ENCODE peak calls at places on chromosomes 5 and 9, in six cellular contexts. One of them, this sample, is unnamed.

GRCh38 chr5:10461904-10462542 is 20.3 kb downstream of the ROPN1L start:
- DNase-seq in retinal pigment epithelial cell: no peak
- DNase-seq in heart left ventricle: no peak
- DNase-seq in cardiac fibroblast: no peak
- DNase-seq in GM23338: peak
- DNase-seq in upper lobe of right lung: no peak
- DNase-seq in this sample: no peak

GRCh38 chr5:167232675-167233074 is 1058.8 kb upstream of the WWC1 start:
- DNase-seq in retinal pigment epithelial cell: no peak
- DNase-seq in cardiac fibroblast: no peak
- DNase-seq in upper lobe of right lung: no peak
- DNase-seq in heart left ventricle: no peak
- DNase-seq in GM23338: no peak
- DNase-seq in this sample: no peak

GRCh38 chr5:181186022-181186421 is 19.0 kb downstream of the TRIM7 start:
- DNase-seq in retinal pigment epithelial cell: no peak
- DNase-seq in heart left ventricle: peak
- DNase-seq in upper lobe of right lung: no peak
- DNase-seq in cardiac fibroblast: no peak
- DNase-seq in GM23338: no peak
- DNase-seq in this sample: no peak

GRCh38 chr9:4119778-4120554 is 179.9 kb downstream of the GLIS3 start:
- DNase-seq in GM23338: no peak
- DNase-seq in heart left ventricle: no peak
- DNase-seq in cardiac fibroblast: no peak
- DNase-seq in upper lobe of right lung: no peak
- DNase-seq in retinal pigment epithelial cell: no peak
- DNase-seq in this sample: no peak

GRCh38 chr9:87271696-87272477 is 225.8 kb upstream of the DAPK1 start:
- DNase-seq in cardiac fibroblast: no peak
- DNase-seq in heart left ventricle: no peak
- DNase-seq in retinal pigment epithelial cell: no peak
- DNase-seq in upper lobe of right lung: no peak
- DNase-seq in GM23338: no peak
- DNase-seq in this sample: no peak

GRCh38 chr9:6833518-6834192 is 75.9 kb downstream of the KDM4C start:
- DNase-seq in upper lobe of right lung: no peak
- DNase-seq in retinal pigment epithelial cell: no peak
- DNase-seq in cardiac fibroblast: peak
- DNase-seq in heart left ventricle: no peak
- DNase-seq in GM23338: no peak
- DNase-seq in this sample: no peak

GRCh38 chr9:119283118-119283794 is 86.0 kb downstream of the BRINP1 start:
- DNase-seq in upper lobe of right lung: no peak
- DNase-seq in retinal pigment epithelial cell: peak
- DNase-seq in heart left ventricle: no peak
- DNase-seq in cardiac fibroblast: no peak
- DNase-seq in GM23338: peak
- DNase-seq in this sample: no peak

GRCh38 chr9:104784098-104784497 is 20.2 kb downstream of the NIPSNAP3B start:
- DNase-seq in upper lobe of right lung: no peak
- DNase-seq in heart left ventricle: no peak
- DNase-seq in cardiac fibroblast: no peak
- DNase-seq in retinal pigment epithelial cell: no peak
- DNase-seq in GM23338: no peak
- DNase-seq in this sample: no peak

GRCh38 chr5:174420651-174421407 is 303.6 kb upstream of the MSX2 start:
- DNase-seq in GM23338: no peak
- DNase-seq in retinal pigment epithelial cell: no peak
- DNase-seq in upper lobe of right lung: no peak
- DNase-seq in cardiac fibroblast: no peak
- DNase-seq in heart left ventricle: no peak
- DNase-seq in this sample: no peak

GRCh38 chr5:76527685-76528161 is 95.5 kb downstream of the F2RL2 start:
- DNase-seq in GM23338: no peak
- DNase-seq in upper lobe of right lung: no peak
- DNase-seq in heart left ventricle: no peak
- DNase-seq in cardiac fibroblast: no peak
- DNase-seq in retinal pigment epithelial cell: no peak
- DNase-seq in this sample: no peak

GRCh38 chr9:123742009-123742767 is 187.7 kb downstream of the DENND1A start:
- DNase-seq in cardiac fibroblast: peak
- DNase-seq in retinal pigment epithelial cell: peak
- DNase-seq in GM23338: no peak
- DNase-seq in upper lobe of right lung: no peak
- DNase-seq in heart left ventricle: peak
- DNase-seq in this sample: peak

GRCh38 chr9:79567671-79568098 is 4.1 kb upstream of the TLE4 start:
- DNase-seq in heart left ventricle: no peak
- DNase-seq in retinal pigment epithelial cell: no peak
- DNase-seq in GM23338: peak
- DNase-seq in cardiac fibroblast: no peak
- DNase-seq in upper lobe of right lung: no peak
- DNase-seq in this sample: no peak

GRCh38 chr5:170939178-170939577 is 77.4 kb downstream of the RANBP17 start:
- DNase-seq in upper lobe of right lung: no peak
- DNase-seq in heart left ventricle: no peak
- DNase-seq in retinal pigment epithelial cell: no peak
- DNase-seq in GM23338: no peak
- DNase-seq in cardiac fibroblast: no peak
- DNase-seq in this sample: no peak

GRCh38 chr9:15307523-15307841 is 466 bp upstream of the TTC39B start:
- DNase-seq in heart left ventricle: no peak
- DNase-seq in cardiac fibroblast: no peak
- DNase-seq in upper lobe of right lung: no peak
- DNase-seq in retinal pigment epithelial cell: no peak
- DNase-seq in GM23338: no peak
- DNase-seq in this sample: no peak

GRCh38 chr9:89879276-89879675 is 274.5 kb downstream of the GADD45G start:
- DNase-seq in retinal pigment epithelial cell: no peak
- DNase-seq in upper lobe of right lung: peak
- DNase-seq in cardiac fibroblast: no peak
- DNase-seq in GM23338: no peak
- DNase-seq in heart left ventricle: no peak
- DNase-seq in this sample: no peak

GRCh38 chr5:83911367-83911919 is 190.8 kb upstream of the HAPLN1 start:
- DNase-seq in heart left ventricle: no peak
- DNase-seq in cardiac fibroblast: no peak
- DNase-seq in GM23338: no peak
- DNase-seq in upper lobe of right lung: no peak
- DNase-seq in retinal pigment epithelial cell: no peak
- DNase-seq in this sample: no peak

GRCh38 chr5:138775034-138775433 is 21.8 kb downstream of the CTNNA1 start:
- DNase-seq in upper lobe of right lung: no peak
- DNase-seq in GM23338: no peak
- DNase-seq in retinal pigment epithelial cell: no peak
- DNase-seq in cardiac fibroblast: no peak
- DNase-seq in heart left ventricle: no peak
- DNase-seq in this sample: no peak

GRCh38 chr5:178310130-178310865 is 77.7 kb upstream of the PHYKPL start:
- DNase-seq in heart left ventricle: no peak
- DNase-seq in GM23338: no peak
- DNase-seq in upper lobe of right lung: peak
- DNase-seq in cardiac fibroblast: no peak
- DNase-seq in retinal pigment epithelial cell: no peak
- DNase-seq in this sample: no peak

GRCh38 chr9:12708562-12709298 is 15.5 kb downstream of the TYRP1 start:
- DNase-seq in cardiac fibroblast: peak
- DNase-seq in heart left ventricle: no peak
- DNase-seq in upper lobe of right lung: no peak
- DNase-seq in retinal pigment epithelial cell: no peak
- DNase-seq in GM23338: no peak
- DNase-seq in this sample: no peak

GRCh38 chr5:10227396-10227795 is 22.3 kb downstream of the ATPSCKMT start:
- DNase-seq in retinal pigment epithelial cell: no peak
- DNase-seq in GM23338: no peak
- DNase-seq in cardiac fibroblast: no peak
- DNase-seq in upper lobe of right lung: no peak
- DNase-seq in heart left ventricle: no peak
- DNase-seq in this sample: no peak

GRCh38 chr9:124164800-124165199 is 92.9 kb upstream of the NEK6 start:
- DNase-seq in GM23338: no peak
- DNase-seq in retinal pigment epithelial cell: peak
- DNase-seq in cardiac fibroblast: peak
- DNase-seq in heart left ventricle: no peak
- DNase-seq in upper lobe of right lung: no peak
- DNase-seq in this sample: no peak

GRCh38 chr9:90926920-90927319 is 125.3 kb downstream of the SYK start:
- DNase-seq in GM23338: no peak
- DNase-seq in retinal pigment epithelial cell: no peak
- DNase-seq in upper lobe of right lung: no peak
- DNase-seq in cardiac fibroblast: no peak
- DNase-seq in heart left ventricle: no peak
- DNase-seq in this sample: no peak

GRCh38 chr5:10921176-10921575 is 160.1 kb upstream of the DAP start:
- DNase-seq in GM23338: no peak
- DNase-seq in upper lobe of right lung: no peak
- DNase-seq in heart left ventricle: no peak
- DNase-seq in cardiac fibroblast: no peak
- DNase-seq in retinal pigment epithelial cell: no peak
- DNase-seq in this sample: no peak

GRCh38 chr9:37856551-37856950 is 47.4 kb downstream of the SLC25A51 start:
- DNase-seq in cardiac fibroblast: no peak
- DNase-seq in retinal pigment epithelial cell: no peak
- DNase-seq in heart left ventricle: no peak
- DNase-seq in upper lobe of right lung: no peak
- DNase-seq in GM23338: no peak
- DNase-seq in this sample: no peak

GRCh38 chr5:172801184-172801671 is 30.2 kb upstream of the DUSP1 start:
- DNase-seq in retinal pigment epithelial cell: no peak
- DNase-seq in cardiac fibroblast: peak
- DNase-seq in upper lobe of right lung: no peak
- DNase-seq in GM23338: no peak
- DNase-seq in heart left ventricle: no peak
- DNase-seq in this sample: no peak

GRCh38 chr5:94057217-94057616 is 315.8 kb upstream of the POU5F2 start:
- DNase-seq in cardiac fibroblast: no peak
- DNase-seq in heart left ventricle: no peak
- DNase-seq in retinal pigment epithelial cell: no peak
- DNase-seq in upper lobe of right lung: no peak
- DNase-seq in GM23338: no peak
- DNase-seq in this sample: no peak

GRCh38 chr5:94693043-94693822 is 74.8 kb downstream of the SLF1 start:
- DNase-seq in heart left ventricle: no peak
- DNase-seq in cardiac fibroblast: peak
- DNase-seq in retinal pigment epithelial cell: no peak
- DNase-seq in upper lobe of right lung: no peak
- DNase-seq in GM23338: peak
- DNase-seq in this sample: no peak

GRCh38 chr5:149271717-149272558 is at the start of gene AFAP1L1:
- DNase-seq in upper lobe of right lung: peak
- DNase-seq in heart left ventricle: peak
- DNase-seq in GM23338: peak
- DNase-seq in retinal pigment epithelial cell: no peak
- DNase-seq in cardiac fibroblast: peak
- DNase-seq in this sample: peak

GRCh38 chr5:31853398-31854135 is 214.6 kb downstream of the PDZD2 start:
- DNase-seq in cardiac fibroblast: no peak
- DNase-seq in heart left ventricle: no peak
- DNase-seq in retinal pigment epithelial cell: no peak
- DNase-seq in upper lobe of right lung: no peak
- DNase-seq in GM23338: peak
- DNase-seq in this sample: no peak

GRCh38 chr9:94681508-94681907 is 42.2 kb upstream of the FBP1 start:
- DNase-seq in heart left ventricle: peak
- DNase-seq in GM23338: peak
- DNase-seq in cardiac fibroblast: peak
- DNase-seq in retinal pigment epithelial cell: no peak
- DNase-seq in upper lobe of right lung: peak
- DNase-seq in this sample: peak
- TF ChIP-seq CTCF in heart left ventricle: peak
- TF ChIP-seq CTCF in GM23338: peak
- TF ChIP-seq CTCF in cardiac fibroblast: peak
- TF ChIP-seq CTCF in retinal pigment epithelial cell: peak
- TF ChIP-seq CTCF in upper lobe of right lung: peak
- TF ChIP-seq CTCF in this sample: peak

DNA sequence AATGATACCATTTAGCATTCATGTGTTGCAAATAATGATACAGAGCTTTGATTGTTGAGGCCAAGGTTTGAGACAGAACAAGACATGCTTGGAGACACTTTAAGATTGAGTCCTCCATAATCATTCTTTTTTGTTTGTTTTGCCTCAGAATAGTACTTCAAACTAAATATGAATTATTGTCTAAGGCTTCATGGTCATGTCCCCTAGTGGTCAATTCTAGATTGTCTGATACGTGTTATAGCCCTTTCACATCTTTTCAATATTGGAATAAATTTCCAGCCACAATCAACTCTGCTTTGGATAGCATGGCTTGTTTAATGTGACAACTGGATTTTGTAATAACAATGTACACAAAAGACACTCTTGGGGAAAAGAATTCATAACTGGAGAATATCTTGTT is 64.2 kb downstream of the PRLR start:
- DNase-seq in retinal pigment epithelial cell: no peak
- DNase-seq in heart left ventricle: no peak
- DNase-seq in cardiac fibroblast: no peak
- DNase-seq in GM23338: no peak
- DNase-seq in upper lobe of right lung: no peak
- DNase-seq in this sample: no peak
- TF ChIP-seq CTCF in retinal pigment epithelial cell: no peak
- TF ChIP-seq CTCF in heart left ventricle: no peak
- TF ChIP-seq CTCF in cardiac fibroblast: peak
- TF ChIP-seq CTCF in GM23338: peak
- TF ChIP-seq CTCF in upper lobe of right lung: no peak
- TF ChIP-seq CTCF in this sample: peak

DNA sequence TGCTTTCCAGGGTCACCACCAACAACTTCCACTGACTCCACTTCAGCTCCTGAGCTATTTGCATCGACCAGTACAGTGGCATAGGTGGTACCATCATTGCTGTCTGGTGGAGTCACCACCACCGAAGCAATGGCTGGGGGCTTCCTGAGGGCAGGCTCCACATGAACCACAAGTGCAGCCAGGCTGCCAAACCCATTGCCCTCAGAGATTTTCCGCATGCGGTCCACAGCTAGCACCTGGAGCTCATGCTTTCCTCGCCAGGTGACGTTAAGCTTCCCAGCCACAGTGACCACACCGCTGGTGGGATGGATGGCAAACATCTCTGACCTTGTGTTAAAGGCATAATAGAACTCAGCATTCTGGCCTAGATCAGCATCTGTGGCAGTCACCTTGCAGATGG is 23.1 kb downstream of the FAT2 start:
- DNase-seq in GM23338: no peak
- DNase-seq in cardiac fibroblast: no peak
- DNase-seq in retinal pigment epithelial cell: no peak
- DNase-seq in upper lobe of right lung: no peak
- DNase-seq in heart left ventricle: no peak
- DNase-seq in this sample: no peak
- TF ChIP-seq CTCF in GM23338: no peak
- TF ChIP-seq CTCF in cardiac fibroblast: no peak
- TF ChIP-seq CTCF in retinal pigment epithelial cell: no peak
- TF ChIP-seq CTCF in upper lobe of right lung: no peak
- TF ChIP-seq CTCF in heart left ventricle: no peak
- TF ChIP-seq CTCF in this sample: no peak

DNA sequence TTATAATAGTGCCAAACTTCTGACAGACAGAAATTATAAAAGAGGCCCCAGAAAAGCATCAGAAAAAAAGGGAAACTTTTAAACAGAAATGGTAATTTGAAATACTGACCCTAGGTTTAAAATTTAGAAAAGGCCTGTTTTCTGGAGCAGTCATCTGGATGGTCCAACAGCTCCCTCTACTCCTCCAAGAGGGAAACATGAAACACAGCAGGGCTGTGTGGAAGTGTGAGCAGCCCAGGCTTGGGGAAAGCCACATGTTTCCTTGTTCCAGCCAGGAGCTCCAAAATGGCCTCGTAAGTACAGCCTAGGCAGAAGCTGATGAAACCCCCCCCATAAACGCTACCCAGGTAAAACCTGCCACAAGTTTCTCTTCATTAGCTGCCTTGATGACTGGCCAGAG is 499.3 kb upstream of the ADAMTS16 start:
- DNase-seq in upper lobe of right lung: no peak
- DNase-seq in retinal pigment epithelial cell: no peak
- DNase-seq in GM23338: peak
- DNase-seq in heart left ventricle: no peak
- DNase-seq in cardiac fibroblast: no peak
- DNase-seq in this sample: no peak
- TF ChIP-seq CTCF in upper lobe of right lung: no peak
- TF ChIP-seq CTCF in retinal pigment epithelial cell: no peak
- TF ChIP-seq CTCF in GM23338: peak
- TF ChIP-seq CTCF in heart left ventricle: no peak
- TF ChIP-seq CTCF in cardiac fibroblast: no peak
- TF ChIP-seq CTCF in this sample: peak